ENCODE peak calls at places on chromosomes 7 and 10, in five cellular contexts. L is BJ, C is IMR-90, P is dorsolateral prefrontal cortex, F is upper lobe of left lung. T is an unnamed sample.

GRCh38 chr10:61992683-61993629 is 91.5 kb downstream of the ARID5B start:
- DNase-seq in L (peak; percentile 90), C (peak; percentile 88), P (no peak), F (peak; percentile 10), T (peak; percentile 99)

GRCh38 chr7:29106128-29106988 is 40.0 kb downstream of the CPVL start:
- DNase-seq in L (no peak), C (peak; percentile 60), P (no peak), F (no peak), T (peak; percentile 87)

GRCh38 chr7:108016841-108017775 is 14.1 kb upstream of the LAMB1 start:
- DNase-seq in L (no peak), C (peak; percentile 70), P (no peak), F (no peak), T (peak; percentile 70)

GRCh38 chr7:2162959-2163358 is 69.8 kb downstream of the MAD1L1 start:
- DNase-seq in L (no peak), C (no peak), P (no peak), F (no peak), T (no peak)

GRCh38 chr10:78044699-78045098 is 11.0 kb downstream of the RPS24 start:
- DNase-seq in L (no peak), C (peak; percentile 43), P (no peak), F (no peak), T (peak; percentile 59)

GRCh38 chr7:55992346-55992745 is 28.0 kb downstream of the NIPSNAP2 start:
- DNase-seq in L (no peak), C (no peak), P (no peak), F (no peak), T (no peak)

GRCh38 chr10:29896053-29896452 is 163.3 kb downstream of the JCAD start:
- DNase-seq in L (no peak), C (peak; percentile 59), P (no peak), F (no peak), T (peak; percentile 93)

GRCh38 chr7:28211006-28211405 is 30.4 kb upstream of the JAZF1 start:
- DNase-seq in L (no peak), C (no peak), P (no peak), F (no peak), T (no peak)

GRCh38 chr7:5086256-5086655 is 40.6 kb downstream of the RBAK start:
- DNase-seq in L (no peak), C (no peak), P (no peak), F (no peak), T (no peak)

GRCh38 chr10:13263591-13263990 is 29.4 kb upstream of the UCMA start:
- DNase-seq in L (no peak), C (no peak), P (no peak), F (no peak), T (no peak)

GRCh38 chr7:87106974-87107612 is 45.2 kb upstream of the DMTF1 start:
- DNase-seq in L (no peak), C (no peak), P (no peak), F (no peak), T (no peak)

GRCh38 chr7:3916146-3916545 is 615.1 kb downstream of the SDK1 start:
- DNase-seq in L (no peak), C (peak; percentile 62), P (no peak), F (no peak), T (peak; percentile 44)

GRCh38 chr7:36153571-36154097 is 580 bp downstream of the EEPD1 start:
- DNase-seq in L (no peak), C (no peak), P (no peak), F (no peak), T (no peak)

GRCh38 chr10:42242135-42242805 is 396.1 kb downstream of the ZNF33B start:
- DNase-seq in L (no peak), C (no peak), P (no peak), F (peak; percentile 85), T (no peak)

GRCh38 chr7:7157177-7157886 is 25.0 kb upstream of the C1GALT1 start:
- DNase-seq in L (peak; percentile 68), C (peak; percentile 58), P (no peak), F (no peak), T (peak; percentile 82)

GRCh38 chr10:71597821-71598498 is 121.6 kb downstream of the C10orf105 start:
- DNase-seq in L (no peak), C (no peak), P (peak; percentile 79), F (peak; percentile 24), T (peak; percentile 64)

GRCh38 chr7:75663302-75663907 is 75.3 kb downstream of the HIP1 start:
- DNase-seq in L (no peak), C (no peak), P (no peak), F (no peak), T (no peak)

GRCh38 chr7:151240536-151240935 is 8.0 kb downstream of the SMARCD3 start:
- DNase-seq in L (no peak), C (no peak), P (no peak), F (no peak), T (no peak)

GRCh38 chr7:151462306-151462779 is 22.4 kb upstream of the CRYGN start:
- DNase-seq in L (no peak), C (no peak), P (no peak), F (no peak), T (no peak)

GRCh38 chr7:157926107-157926506 is 589.3 kb downstream of the DNAJB6 start:
- DNase-seq in L (no peak), C (no peak), P (no peak), F (no peak), T (no peak)

GRCh38 chr7:151008143-151008510 is 16.2 kb downstream of the ATG9B start:
- DNase-seq in L (no peak), C (no peak), P (no peak), F (no peak), T (peak; percentile 13)

GRCh38 chr10:1175956-1176565 is 119.9 kb downstream of the WDR37 start:
- DNase-seq in L (no peak), C (no peak), P (peak; percentile 12), F (peak; percentile 47), T (no peak)

GRCh38 chr7:116671681-116672595 is at the start of gene MET:
- DNase-seq in L (no peak), C (peak; percentile 72), P (peak; percentile 53), F (peak; percentile 94), T (peak; percentile 81)

GRCh38 chr7:39855325-39855674 is 94.8 kb upstream of the CDK13 start:
- DNase-seq in L (no peak), C (no peak), P (no peak), F (no peak), T (no peak)
- H3K4me3 ChIP-seq in L (no peak overlapping the region), C (peak overlapping the region; percentile 39), P (peak overlapping the region; percentile 31), F (peak overlapping the region; percentile 38), T (no peak overlapping the region)

GRCh38 chr10:103498936-103499638 is 5.6 kb downstream of the NEURL1 start:
- DNase-seq in L (no peak), C (no peak), P (no peak), F (no peak), T (no peak)
- TF ChIP-seq CTCF in L (no peak), C (no peak), P (no peak), F (no peak), T (no peak)

DNA sequence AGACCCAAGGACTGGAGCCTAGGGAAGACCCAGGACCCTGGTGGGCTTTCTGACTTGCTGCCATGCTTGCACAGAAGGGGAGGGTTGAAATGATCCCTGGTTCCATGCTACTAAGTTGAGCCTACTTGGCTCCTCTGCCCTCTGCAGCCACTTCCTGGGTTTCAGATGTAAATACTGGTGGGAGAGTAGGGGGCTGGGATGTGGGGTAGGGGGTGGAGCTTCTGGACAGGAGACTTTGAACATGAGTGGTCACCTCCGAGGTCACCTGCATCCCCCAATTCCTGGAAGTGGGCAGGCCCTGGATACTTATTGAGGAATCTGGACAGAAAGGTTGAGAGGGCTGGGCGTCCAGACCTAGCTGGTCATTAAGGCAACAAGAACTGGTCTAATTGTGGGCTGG is 2.9 kb upstream of the ZMIZ1 start:
- DNase-seq in L (no peak), C (no peak), P (no peak), F (no peak), T (no peak)
- H3K4me3 ChIP-seq in L (no peak overlapping the region), C (no peak overlapping the region), P (no peak overlapping the region), F (no peak overlapping the region), T (no peak overlapping the region)

GRCh38 chr10:35642793-35643114 is 658 bp upstream of the FZD8 start:
- DNase-seq in L (no peak), C (no peak), P (no peak), F (no peak), T (no peak)
- TF ChIP-seq CTCF in L (no peak), C (no peak), P (no peak), F (no peak), T (no peak)